ENCODE peak calls at places on chromosome 1, in seven cellular contexts. One of them, this sample, is unnamed.

GRCh38 chr1:82401116-82401515 is 600.4 kb downstream of the ADGRL2 start:
- DNase-seq in fibroblast of lung: no peak
- DNase-seq in psoas muscle: no peak
- DNase-seq in body of pancreas: no peak
- DNase-seq in heart right ventricle: no peak
- DNase-seq in H9: no peak
- DNase-seq in testis: no peak
- DNase-seq in this sample: no peak

GRCh38 chr1:186050360-186050759 is 316.2 kb downstream of the HMCN1 start:
- DNase-seq in body of pancreas: no peak
- DNase-seq in testis: no peak
- DNase-seq in heart right ventricle: no peak
- DNase-seq in psoas muscle: no peak
- DNase-seq in fibroblast of lung: peak; percentile 37
- DNase-seq in H9: no peak
- DNase-seq in this sample: no peak

GRCh38 chr1:244599937-244600350 is 53.0 kb upstream of the DESI2 start:
- DNase-seq in heart right ventricle: no peak
- DNase-seq in testis: no peak
- DNase-seq in body of pancreas: peak; percentile 21
- DNase-seq in psoas muscle: no peak
- DNase-seq in fibroblast of lung: peak; percentile 97
- DNase-seq in H9: no peak
- DNase-seq in this sample: peak; percentile 55

GRCh38 chr1:232837085-232837484 is 31.9 kb downstream of the MAP10 start:
- DNase-seq in psoas muscle: no peak
- DNase-seq in heart right ventricle: no peak
- DNase-seq in body of pancreas: no peak
- DNase-seq in fibroblast of lung: peak; percentile 36
- DNase-seq in testis: no peak
- DNase-seq in H9: no peak
- DNase-seq in this sample: no peak

GRCh38 chr1:230091473-230092231 is 24.6 kb downstream of the GALNT2 start:
- DNase-seq in testis: no peak
- DNase-seq in psoas muscle: no peak
- DNase-seq in body of pancreas: no peak
- DNase-seq in heart right ventricle: no peak
- DNase-seq in fibroblast of lung: peak; percentile 68
- DNase-seq in H9: no peak
- DNase-seq in this sample: peak; percentile 29

GRCh38 chr1:3275471-3276340 is 178.8 kb upstream of the ARHGEF16 start:
- DNase-seq in body of pancreas: peak; percentile 33
- DNase-seq in psoas muscle: no peak
- DNase-seq in fibroblast of lung: peak; percentile 70
- DNase-seq in heart right ventricle: peak; percentile 45
- DNase-seq in testis: no peak
- DNase-seq in H9: no peak
- DNase-seq in this sample: no peak

GRCh38 chr1:203669739-203670138 is 43.1 kb downstream of the ATP2B4 start:
- DNase-seq in body of pancreas: no peak
- DNase-seq in H9: no peak
- DNase-seq in heart right ventricle: no peak
- DNase-seq in fibroblast of lung: peak; percentile 79
- DNase-seq in psoas muscle: no peak
- DNase-seq in testis: no peak
- DNase-seq in this sample: no peak

GRCh38 chr1:205588691-205589445 is 42.9 kb downstream of the ELK4 start:
- DNase-seq in testis: peak; percentile 40
- DNase-seq in H9: peak; percentile 78
- DNase-seq in body of pancreas: peak; percentile 41
- DNase-seq in fibroblast of lung: peak; percentile 70
- DNase-seq in heart right ventricle: no peak
- DNase-seq in psoas muscle: no peak
- DNase-seq in this sample: peak; percentile 54

GRCh38 chr1:206735553-206736031 is 35.0 kb upstream of the IL19 start:
- DNase-seq in H9: no peak
- DNase-seq in fibroblast of lung: peak; percentile 50
- DNase-seq in testis: no peak
- DNase-seq in psoas muscle: no peak
- DNase-seq in heart right ventricle: no peak
- DNase-seq in body of pancreas: no peak
- DNase-seq in this sample: no peak

GRCh38 chr1:238658766-238659165 is 727.6 kb upstream of the CHRM3 start:
- DNase-seq in body of pancreas: no peak
- DNase-seq in testis: no peak
- DNase-seq in fibroblast of lung: peak; percentile 91
- DNase-seq in psoas muscle: no peak
- DNase-seq in heart right ventricle: no peak
- DNase-seq in H9: no peak
- DNase-seq in this sample: no peak

GRCh38 chr1:186498695-186499389 is 37.9 kb upstream of the PDC start:
- DNase-seq in H9: no peak
- DNase-seq in fibroblast of lung: peak; percentile 78
- DNase-seq in psoas muscle: no peak
- DNase-seq in testis: no peak
- DNase-seq in body of pancreas: no peak
- DNase-seq in heart right ventricle: no peak
- DNase-seq in this sample: peak; percentile 87

GRCh38 chr1:229087339-229087738 is 183.6 kb upstream of the RAB4A start:
- DNase-seq in testis: no peak
- DNase-seq in body of pancreas: no peak
- DNase-seq in H9: no peak
- DNase-seq in heart right ventricle: no peak
- DNase-seq in fibroblast of lung: no peak
- DNase-seq in psoas muscle: no peak
- DNase-seq in this sample: no peak

GRCh38 chr1:229088711-229089110 is 182.2 kb upstream of the RAB4A start:
- DNase-seq in psoas muscle: no peak
- DNase-seq in body of pancreas: no peak
- DNase-seq in heart right ventricle: no peak
- DNase-seq in testis: no peak
- DNase-seq in fibroblast of lung: no peak
- DNase-seq in H9: no peak
- DNase-seq in this sample: no peak

GRCh38 chr1:229089586-229090208 is 181.2 kb upstream of the RAB4A start:
- DNase-seq in body of pancreas: no peak
- DNase-seq in H9: no peak
- DNase-seq in psoas muscle: no peak
- DNase-seq in fibroblast of lung: no peak
- DNase-seq in heart right ventricle: no peak
- DNase-seq in testis: no peak
- DNase-seq in this sample: no peak

GRCh38 chr1:229086686-229087085 is 184.2 kb upstream of the RAB4A start:
- DNase-seq in body of pancreas: no peak
- DNase-seq in heart right ventricle: no peak
- DNase-seq in fibroblast of lung: no peak
- DNase-seq in testis: no peak
- DNase-seq in psoas muscle: no peak
- DNase-seq in H9: no peak
- DNase-seq in this sample: no peak

DNA sequence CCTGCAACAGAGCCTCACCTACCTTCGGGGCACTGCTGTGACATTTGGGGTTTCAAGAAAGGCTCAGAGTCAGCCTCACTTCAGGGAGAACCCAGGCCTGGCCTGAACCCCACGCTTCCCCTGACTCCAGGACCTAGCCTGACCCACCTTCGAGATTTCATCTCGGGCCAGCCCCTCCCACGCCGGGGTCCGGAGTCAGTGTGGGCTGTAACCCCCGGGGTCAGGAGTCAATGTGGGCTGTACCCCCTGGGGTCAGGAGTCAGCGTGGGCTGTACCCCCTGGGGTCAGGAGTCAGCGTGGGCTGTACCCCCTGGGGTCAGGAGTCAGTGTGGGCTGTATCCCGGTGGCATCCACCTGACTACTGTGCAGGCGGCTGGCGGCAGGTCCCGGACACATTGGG is 183.0 kb upstream of the RAB4A start:
- DNase-seq in heart right ventricle: no peak
- DNase-seq in psoas muscle: no peak
- DNase-seq in H9: no peak
- DNase-seq in body of pancreas: no peak
- DNase-seq in testis: no peak
- DNase-seq in fibroblast of lung: no peak
- DNase-seq in this sample: no peak
- H3K27me3 ChIP-seq in heart right ventricle: no peaks in the 10 kb centered on the region
- H3K27me3 ChIP-seq in psoas muscle: no peaks in the 10 kb centered on the region
- H3K27me3 ChIP-seq in H9: no peaks in the 10 kb centered on the region
- H3K27me3 ChIP-seq in body of pancreas: no peaks in the 10 kb centered on the region
- H3K27me3 ChIP-seq in testis: no peaks in the 10 kb centered on the region
- H3K27me3 ChIP-seq in fibroblast of lung: no peaks in the 10 kb centered on the region
- H3K27me3 ChIP-seq in this sample: peaks cover 4% of the 10 kb centered on the region

GRCh38 chr1:116374340-116375164 is 1.5 kb downstream of the ATP1A1 start:
- DNase-seq in body of pancreas: peak; percentile 25
- DNase-seq in psoas muscle: peak; percentile 17
- DNase-seq in fibroblast of lung: peak; percentile 20
- DNase-seq in H9: peak; percentile 33
- DNase-seq in heart right ventricle: no peak
- DNase-seq in testis: no peak
- DNase-seq in this sample: peak; percentile 45

GRCh38 chr1:116375165-116375883 is 2.3 kb downstream of the ATP1A1 start:
- DNase-seq in heart right ventricle: no peak
- DNase-seq in H9: no peak
- DNase-seq in fibroblast of lung: no peak
- DNase-seq in psoas muscle: no peak
- DNase-seq in body of pancreas: no peak
- DNase-seq in testis: no peak
- DNase-seq in this sample: peak; percentile 68

GRCh38 chr1:116372186-116372585 is 858 bp upstream of the ATP1A1 start:
- DNase-seq in body of pancreas: no peak
- DNase-seq in fibroblast of lung: no peak
- DNase-seq in testis: no peak
- DNase-seq in heart right ventricle: no peak
- DNase-seq in psoas muscle: no peak
- DNase-seq in H9: peak; percentile 28
- DNase-seq in this sample: no peak

GRCh38 chr1:116373451-116374339 is 651 bp downstream of the ATP1A1 start:
- DNase-seq in H9: peak; percentile 60
- DNase-seq in heart right ventricle: peak; percentile 70
- DNase-seq in testis: peak; percentile 69
- DNase-seq in body of pancreas: peak; percentile 73
- DNase-seq in psoas muscle: peak; percentile 65
- DNase-seq in fibroblast of lung: peak; percentile 49
- DNase-seq in this sample: peak; percentile 74

GRCh38 chr1:116372651-116373444 is at the start of gene ATP1A1:
- DNase-seq in heart right ventricle: peak; percentile 99
- DNase-seq in fibroblast of lung: peak; percentile 88
- DNase-seq in psoas muscle: peak; percentile 98
- DNase-seq in body of pancreas: peak; percentile 99
- DNase-seq in testis: peak; percentile 99
- DNase-seq in H9: peak; percentile 96
- DNase-seq in this sample: peak; percentile 97
- TF ChIP-seq CTCF in heart right ventricle: no peak
- TF ChIP-seq CTCF in fibroblast of lung: no peak
- TF ChIP-seq CTCF in psoas muscle: no peak
- TF ChIP-seq CTCF in body of pancreas: peak; percentile 28
- TF ChIP-seq CTCF in testis: peak; percentile 15
- TF ChIP-seq CTCF in H9: no peak
- TF ChIP-seq CTCF in this sample: no peak

GRCh38 chr1:18950415-18951026 is 6.0 kb downstream of the IFFO2 start:
- DNase-seq in psoas muscle: peak; percentile 65
- DNase-seq in H9: no peak
- DNase-seq in fibroblast of lung: no peak
- DNase-seq in heart right ventricle: peak; percentile 64
- DNase-seq in testis: no peak
- DNase-seq in body of pancreas: no peak
- DNase-seq in this sample: peak; percentile 52

GRCh38 chr1:18951818-18952391 is 4.6 kb downstream of the IFFO2 start:
- DNase-seq in body of pancreas: no peak
- DNase-seq in psoas muscle: no peak
- DNase-seq in heart right ventricle: no peak
- DNase-seq in H9: no peak
- DNase-seq in testis: no peak
- DNase-seq in fibroblast of lung: no peak
- DNase-seq in this sample: no peak

GRCh38 chr1:18949689-18950414 is 6.6 kb downstream of the IFFO2 start:
- DNase-seq in H9: peak; percentile 68
- DNase-seq in heart right ventricle: no peak
- DNase-seq in testis: peak; percentile 30
- DNase-seq in psoas muscle: peak; percentile 47
- DNase-seq in body of pancreas: no peak
- DNase-seq in fibroblast of lung: peak; percentile 72
- DNase-seq in this sample: peak; percentile 65

GRCh38 chr1:18948913-18949688 is 7.4 kb downstream of the IFFO2 start:
- DNase-seq in heart right ventricle: peak; percentile 55
- DNase-seq in body of pancreas: peak; percentile 62
- DNase-seq in fibroblast of lung: peak; percentile 91
- DNase-seq in psoas muscle: peak; percentile 77
- DNase-seq in H9: no peak
- DNase-seq in testis: peak; percentile 34
- DNase-seq in this sample: no peak

GRCh38 chr1:18951416-18951815 is 5.1 kb downstream of the IFFO2 start:
- DNase-seq in testis: peak; percentile 22
- DNase-seq in heart right ventricle: no peak
- DNase-seq in H9: no peak
- DNase-seq in body of pancreas: no peak
- DNase-seq in fibroblast of lung: no peak
- DNase-seq in psoas muscle: no peak
- DNase-seq in this sample: no peak
- H3K4me1 ChIP-seq in testis: peaks cover 30% of the 10 kb centered on the region
- H3K4me1 ChIP-seq in heart right ventricle: peaks cover 60% of the 10 kb centered on the region
- H3K4me1 ChIP-seq in H9: peaks cover 6% of the 10 kb centered on the region
- H3K4me1 ChIP-seq in body of pancreas: peaks cover 86% of the 10 kb centered on the region
- H3K4me1 ChIP-seq in fibroblast of lung: peaks cover 42% of the 10 kb centered on the region
- H3K4me1 ChIP-seq in psoas muscle: peaks cover 45% of the 10 kb centered on the region
- H3K4me1 ChIP-seq in this sample: peaks cover 60% of the 10 kb centered on the region

GRCh38 chr1:177165069-177165439 is 542 bp upstream of the ASTN1 start:
- DNase-seq in psoas muscle: no peak
- DNase-seq in H9: no peak
- DNase-seq in heart right ventricle: no peak
- DNase-seq in testis: no peak
- DNase-seq in fibroblast of lung: no peak
- DNase-seq in body of pancreas: no peak
- DNase-seq in this sample: no peak
- H3K27me3 ChIP-seq in psoas muscle: peaks cover 72% of the 10 kb centered on the region
- H3K27me3 ChIP-seq in H9: peaks cover 24% of the 10 kb centered on the region
- H3K27me3 ChIP-seq in heart right ventricle: no peaks in the 10 kb centered on the region
- H3K27me3 ChIP-seq in testis: no peaks in the 10 kb centered on the region
- H3K27me3 ChIP-seq in fibroblast of lung: peaks cover 36% of the 10 kb centered on the region
- H3K27me3 ChIP-seq in body of pancreas: no peaks in the 10 kb centered on the region
- H3K27me3 ChIP-seq in this sample: peaks cover 83% of the 10 kb centered on the region

GRCh38 chr1:18120638-18121037 is 13.0 kb downstream of the IGSF21 start:
- DNase-seq in fibroblast of lung: no peak
- DNase-seq in testis: no peak
- DNase-seq in H9: no peak
- DNase-seq in body of pancreas: no peak
- DNase-seq in psoas muscle: no peak
- DNase-seq in heart right ventricle: no peak
- DNase-seq in this sample: no peak
- TF ChIP-seq CTCF in fibroblast of lung: no peak
- TF ChIP-seq CTCF in testis: no peak
- TF ChIP-seq CTCF in H9: peak; percentile 30
- TF ChIP-seq CTCF in body of pancreas: no peak
- TF ChIP-seq CTCF in psoas muscle: no peak
- TF ChIP-seq CTCF in heart right ventricle: no peak
- TF ChIP-seq CTCF in this sample: no peak